ENCODE peak calls at places on chromosomes 16 and 17, in ten cellular contexts. One of them, this sample, is unnamed.

GRCh38 chr17:45645330-45645729 is 138.8 kb upstream of the CRHR1 start:
- DNase-seq in retina: no peak
- DNase-seq in H54: no peak
- DNase-seq in GM13976: no peak
- DNase-seq in NCI-H1105 treated with DMSO at 0.1 percent for 48 hours: no peak
- DNase-seq in iPS DF 6.9: no peak
- DNase-seq in B cell: no peak
- DNase-seq in AG09319: no peak
- DNase-seq in heart right ventricle: no peak
- DNase-seq in IMR-90: no peak
- DNase-seq in this sample: no peak

GRCh38 chr16:84844561-84845495 is 25.0 kb downstream of the CRISPLD2 start:
- DNase-seq in retina: no peak
- DNase-seq in H54: no peak
- DNase-seq in GM13976: no peak
- DNase-seq in NCI-H1105 treated with DMSO at 0.1 percent for 48 hours: no peak
- DNase-seq in iPS DF 6.9: no peak
- DNase-seq in B cell: no peak
- DNase-seq in AG09319: no peak
- DNase-seq in heart right ventricle: no peak
- DNase-seq in IMR-90: no peak
- DNase-seq in this sample: peak

GRCh38 chr17:66755101-66755943 is 79.6 kb upstream of the CACNG5 start:
- DNase-seq in retina: no peak
- DNase-seq in H54: no peak
- DNase-seq in GM13976: no peak
- DNase-seq in NCI-H1105 treated with DMSO at 0.1 percent for 48 hours: peak
- DNase-seq in iPS DF 6.9: no peak
- DNase-seq in B cell: no peak
- DNase-seq in AG09319: no peak
- DNase-seq in heart right ventricle: no peak
- DNase-seq in IMR-90: no peak
- DNase-seq in this sample: no peak

GRCh38 chr17:2068589-2069051 is 13.7 kb downstream of the HIC1 start:
- DNase-seq in retina: no peak
- DNase-seq in H54: no peak
- DNase-seq in GM13976: no peak
- DNase-seq in NCI-H1105 treated with DMSO at 0.1 percent for 48 hours: no peak
- DNase-seq in iPS DF 6.9: no peak
- DNase-seq in B cell: no peak
- DNase-seq in AG09319: no peak
- DNase-seq in heart right ventricle: no peak
- DNase-seq in IMR-90: peak
- DNase-seq in this sample: no peak

GRCh38 chr17:62706598-62707424 is 79.3 kb downstream of the MRC2 start:
- DNase-seq in retina: no peak
- DNase-seq in H54: no peak
- DNase-seq in GM13976: no peak
- DNase-seq in NCI-H1105 treated with DMSO at 0.1 percent for 48 hours: no peak
- DNase-seq in iPS DF 6.9: no peak
- DNase-seq in B cell: no peak
- DNase-seq in AG09319: no peak
- DNase-seq in heart right ventricle: no peak
- DNase-seq in IMR-90: no peak
- DNase-seq in this sample: no peak

GRCh38 chr17:39069114-39069756 is 82.2 kb downstream of the PLXDC1 start:
- DNase-seq in retina: peak
- DNase-seq in H54: peak
- DNase-seq in GM13976: peak
- DNase-seq in NCI-H1105 treated with DMSO at 0.1 percent for 48 hours: peak
- DNase-seq in iPS DF 6.9: no peak
- DNase-seq in B cell: peak
- DNase-seq in AG09319: no peak
- DNase-seq in heart right ventricle: no peak
- DNase-seq in IMR-90: peak
- DNase-seq in this sample: peak

GRCh38 chr17:3986270-3986938 is 22.2 kb upstream of the ATP2A3 start:
- DNase-seq in retina: no peak
- DNase-seq in H54: no peak
- DNase-seq in GM13976: no peak
- DNase-seq in NCI-H1105 treated with DMSO at 0.1 percent for 48 hours: no peak
- DNase-seq in iPS DF 6.9: no peak
- DNase-seq in B cell: no peak
- DNase-seq in AG09319: no peak
- DNase-seq in heart right ventricle: no peak
- DNase-seq in IMR-90: no peak
- DNase-seq in this sample: no peak

GRCh38 chr17:79633154-79633553 is 22.3 kb upstream of the RBFOX3 start:
- DNase-seq in retina: no peak
- DNase-seq in H54: no peak
- DNase-seq in GM13976: no peak
- DNase-seq in NCI-H1105 treated with DMSO at 0.1 percent for 48 hours: no peak
- DNase-seq in iPS DF 6.9: no peak
- DNase-seq in B cell: no peak
- DNase-seq in AG09319: no peak
- DNase-seq in heart right ventricle: no peak
- DNase-seq in IMR-90: no peak
- DNase-seq in this sample: peak

GRCh38 chr16:66521227-66521626 is 28.7 kb downstream of the TK2 start:
- DNase-seq in retina: no peak
- DNase-seq in H54: no peak
- DNase-seq in GM13976: no peak
- DNase-seq in NCI-H1105 treated with DMSO at 0.1 percent for 48 hours: no peak
- DNase-seq in iPS DF 6.9: no peak
- DNase-seq in B cell: no peak
- DNase-seq in AG09319: no peak
- DNase-seq in heart right ventricle: no peak
- DNase-seq in IMR-90: no peak
- DNase-seq in this sample: no peak

GRCh38 chr17:48915459-48916282 is 7.5 kb downstream of the UBE2Z start:
- DNase-seq in retina: no peak
- DNase-seq in H54: peak
- DNase-seq in GM13976: peak
- DNase-seq in NCI-H1105 treated with DMSO at 0.1 percent for 48 hours: no peak
- DNase-seq in iPS DF 6.9: no peak
- DNase-seq in B cell: peak
- DNase-seq in AG09319: peak
- DNase-seq in heart right ventricle: no peak
- DNase-seq in IMR-90: peak
- DNase-seq in this sample: peak

GRCh38 chr16:48542020-48542473 is 67.9 kb downstream of the N4BP1 start:
- DNase-seq in retina: no peak
- DNase-seq in H54: no peak
- DNase-seq in GM13976: peak
- DNase-seq in NCI-H1105 treated with DMSO at 0.1 percent for 48 hours: peak
- DNase-seq in iPS DF 6.9: no peak
- DNase-seq in B cell: peak
- DNase-seq in AG09319: no peak
- DNase-seq in heart right ventricle: peak
- DNase-seq in IMR-90: peak
- DNase-seq in this sample: no peak

GRCh38 chr16:30418350-30419181 is 11.2 kb downstream of the ZNF771 start:
- DNase-seq in retina: no peak
- DNase-seq in H54: no peak
- DNase-seq in GM13976: no peak
- DNase-seq in NCI-H1105 treated with DMSO at 0.1 percent for 48 hours: no peak
- DNase-seq in iPS DF 6.9: no peak
- DNase-seq in B cell: no peak
- DNase-seq in AG09319: no peak
- DNase-seq in heart right ventricle: no peak
- DNase-seq in IMR-90: no peak
- DNase-seq in this sample: no peak

GRCh38 chr17:59221159-59221847 is 992 bp downstream of the GDPD1 start:
- DNase-seq in retina: peak
- DNase-seq in H54: no peak
- DNase-seq in GM13976: no peak
- DNase-seq in NCI-H1105 treated with DMSO at 0.1 percent for 48 hours: no peak
- DNase-seq in iPS DF 6.9: no peak
- DNase-seq in B cell: no peak
- DNase-seq in AG09319: no peak
- DNase-seq in heart right ventricle: no peak
- DNase-seq in IMR-90: no peak
- DNase-seq in this sample: no peak

GRCh38 chr17:4480929-4481898 is 17.5 kb upstream of the SPNS2 start:
- DNase-seq in retina: no peak
- DNase-seq in H54: no peak
- DNase-seq in GM13976: peak
- DNase-seq in NCI-H1105 treated with DMSO at 0.1 percent for 48 hours: no peak
- DNase-seq in iPS DF 6.9: no peak
- DNase-seq in B cell: no peak
- DNase-seq in AG09319: no peak
- DNase-seq in heart right ventricle: no peak
- DNase-seq in IMR-90: no peak
- DNase-seq in this sample: peak

GRCh38 chr17:70258465-70258864 is 89.1 kb downstream of the KCNJ2 start:
- DNase-seq in retina: no peak
- DNase-seq in H54: no peak
- DNase-seq in GM13976: no peak
- DNase-seq in NCI-H1105 treated with DMSO at 0.1 percent for 48 hours: no peak
- DNase-seq in iPS DF 6.9: no peak
- DNase-seq in B cell: no peak
- DNase-seq in AG09319: no peak
- DNase-seq in heart right ventricle: no peak
- DNase-seq in IMR-90: no peak
- DNase-seq in this sample: no peak

GRCh38 chr17:40309031-40309937 is at the start of gene RARA:
- DNase-seq in retina: peak
- DNase-seq in H54: no peak
- DNase-seq in GM13976: peak
- DNase-seq in NCI-H1105 treated with DMSO at 0.1 percent for 48 hours: peak
- DNase-seq in iPS DF 6.9: no peak
- DNase-seq in B cell: peak
- DNase-seq in AG09319: no peak
- DNase-seq in heart right ventricle: no peak
- DNase-seq in IMR-90: no peak
- DNase-seq in this sample: no peak